ENCODE peak calls at places on chromosomes 11 and 22, in seven cellular contexts. V is upper lobe of right lung; D is CD8-positive, alpha-beta T cell; Z is body of pancreas; J is tibial nerve; B is mammary epithelial cell; A is heart right ventricle. Y is an unnamed sample.

GRCh38 chr11:132456735-132457328 is 1075.5 kb downstream of the OPCML start:
- DNase-seq in B (no peak), V (no peak), J (no peak), D (no peak), Z (no peak), A (no peak), Y (no peak)

GRCh38 chr22:46011627-46012181 is 34.7 kb upstream of the WNT7B start:
- DNase-seq in B (no peak), V (peak; percentile 61), J (no peak), Z (no peak), D (peak; percentile 15), A (no peak), Y (no peak)

GRCh38 chr11:62546937-62547625 is 475 bp upstream of the AHNAK start:
- DNase-seq in Z (no peak), J (peak; percentile 45), B (peak; percentile 72), D (no peak), V (no peak), A (no peak), Y (no peak)

GRCh38 chr11:65569973-65570918 is at the start of gene ZNRD2:
- DNase-seq in Z (peak; percentile 98), V (peak; percentile 100), A (peak; percentile 98), J (peak; percentile 91), D (peak; percentile 99), B (peak; percentile 99), Y (peak; percentile 98)

GRCh38 chr22:50523806-50524663 is 1.4 kb downstream of the SCO2 start:
- DNase-seq in A (no peak), D (no peak), J (no peak), B (no peak), Z (no peak), V (no peak), Y (no peak)

GRCh38 chr11:75055511-75055910 is 41.2 kb downstream of the OR2AT4 start:
- DNase-seq in J (no peak), Z (no peak), V (no peak), A (no peak), B (no peak), D (no peak), Y (no peak)

GRCh38 chr11:43790444-43790794 is 90.2 kb upstream of the ALKBH3 start:
- DNase-seq in J (no peak), D (no peak), Z (no peak), A (no peak), B (peak; percentile 75), V (no peak), Y (no peak)

GRCh38 chr11:92285776-92286175 is 61.2 kb downstream of the FAT3 start:
- DNase-seq in Z (no peak), D (no peak), J (no peak), B (no peak), A (no peak), V (no peak), Y (no peak)

GRCh38 chr11:39630365-39630764 is 1829.1 kb downstream of the LRRC4C start:
- DNase-seq in D (no peak), V (no peak), A (no peak), B (no peak), J (no peak), Z (no peak), Y (no peak)

GRCh38 chr11:102780491-102780918 is at the start of gene MMP10:
- DNase-seq in J (no peak), V (no peak), B (peak; percentile 88), A (no peak), D (no peak), Z (no peak), Y (no peak)

GRCh38 chr22:38272373-38273134 is at the start of gene TMEM184B:
- DNase-seq in V (peak; percentile 90), Z (peak; percentile 79), B (peak; percentile 67), J (peak; percentile 58), A (peak; percentile 71), D (peak; percentile 78), Y (peak; percentile 62)

GRCh38 chr11:9838229-9838628 is 174.4 kb downstream of the SWAP70 start:
- DNase-seq in J (no peak), A (no peak), D (no peak), Z (no peak), B (no peak), V (no peak), Y (no peak)

GRCh38 chr11:102985850-102986249 is 30.3 kb upstream of the MMP13 start:
- DNase-seq in A (no peak), D (no peak), V (no peak), B (no peak), J (no peak), Z (no peak), Y (no peak)

GRCh38 chr11:18392434-18393321 is 1.7 kb upstream of the LDHA start:
- DNase-seq in J (no peak), V (no peak), D (no peak), A (no peak), B (peak; percentile 55), Z (no peak), Y (no peak)

GRCh38 chr11:49499117-49499516 is 290.7 kb upstream of the FOLH1 start:
- DNase-seq in Z (no peak), V (no peak), B (no peak), J (no peak), D (no peak), A (no peak), Y (no peak)

GRCh38 chr11:64998141-64998540 is 1.4 kb upstream of the BATF2 start:
- DNase-seq in D (no peak), J (no peak), A (no peak), B (peak; percentile 33), V (no peak), Z (no peak), Y (no peak)

GRCh38 chr11:18384157-18384641 is 10.2 kb upstream of the LDHA start:
- DNase-seq in Z (peak; percentile 79), A (peak; percentile 69), J (peak; percentile 80), B (peak; percentile 88), V (peak; percentile 68), D (no peak), Y (peak; percentile 59)

GRCh38 chr11:74909812-74910211 is 39.1 kb downstream of the XRRA1 start:
- DNase-seq in Z (no peak), D (no peak), B (no peak), V (no peak), A (no peak), J (no peak), Y (no peak)

GRCh38 chr11:66845876-66846212 is 2.6 kb downstream of the RCE1 start:
- DNase-seq in D (no peak), B (no peak), Z (no peak), A (no peak), J (no peak), V (no peak), Y (no peak)

GRCh38 chr11:19703211-19703610 is 9.4 kb upstream of the NAV2 start:
- DNase-seq in A (peak; percentile 42), B (no peak), J (no peak), D (no peak), Z (no peak), V (no peak), Y (no peak)

GRCh38 chr11:76706667-76707066 is 36.1 kb upstream of the LRRC32 start:
- DNase-seq in Z (no peak), B (peak; percentile 17), D (no peak), A (no peak), J (no peak), V (no peak), Y (no peak)

DNA sequence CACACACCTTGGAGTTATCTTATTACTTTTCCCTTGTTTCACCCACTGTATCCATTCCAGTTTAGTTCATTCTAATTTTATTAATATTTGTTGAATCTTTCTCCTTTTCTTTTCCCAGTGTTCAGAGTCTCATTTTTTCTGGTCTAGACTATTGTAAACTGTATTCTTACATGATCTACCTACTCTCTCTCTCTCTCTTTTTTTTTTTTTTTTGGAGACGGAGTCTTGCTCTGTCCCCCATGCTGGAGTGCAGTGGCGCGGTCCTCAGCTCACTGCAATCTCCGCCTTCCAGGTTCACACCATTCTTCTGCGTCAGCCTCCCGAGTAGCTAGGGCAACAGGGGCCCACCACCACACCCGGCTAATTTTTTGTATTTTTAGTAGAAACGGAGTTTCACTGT is 2.1 kb downstream of the ANKRD42 start:
- DNase-seq in V (no peak), A (no peak), D (no peak), J (no peak), Z (no peak), B (no peak), Y (no peak)
- H3K27ac ChIP-seq in V (no peak overlapping the region), A (no peak overlapping the region), D (no peak overlapping the region), J (no peak overlapping the region), Z (no peak overlapping the region), B (no peak overlapping the region), Y (no peak overlapping the region)

GRCh38 chr22:20762233-20762796 is 11.6 kb upstream of the SERPIND1 start:
- DNase-seq in J (no peak), V (no peak), B (no peak), A (no peak), D (no peak), Z (no peak), Y (no peak)

GRCh38 chr22:20761536-20761935 is 12.4 kb upstream of the SERPIND1 start:
- DNase-seq in A (no peak), B (no peak), J (no peak), D (no peak), V (no peak), Z (no peak), Y (no peak)

GRCh38 chr22:20756846-20757245 is 17.1 kb upstream of the SERPIND1 start:
- DNase-seq in B (no peak), A (no peak), V (no peak), J (no peak), Z (no peak), D (no peak), Y (no peak)

GRCh38 chr22:20760084-20760483 is 13.8 kb upstream of the SERPIND1 start:
- DNase-seq in J (no peak), D (no peak), B (no peak), A (no peak), Z (no peak), V (no peak), Y (no peak)

GRCh38 chr22:20758688-20759087 is 15.2 kb upstream of the SERPIND1 start:
- DNase-seq in J (no peak), A (no peak), B (no peak), D (no peak), Z (no peak), V (no peak), Y (peak; percentile 27)
- TF ChIP-seq CTCF in J (no peak), A (no peak), B (no peak), D (no peak), Z (no peak), V (no peak), Y (peak; percentile 54)

GRCh38 chr11:107538239-107538638 is 27.3 kb downstream of the ALKBH8 start:
- DNase-seq in B (no peak), D (no peak), V (no peak), Z (no peak), A (no peak), J (no peak), Y (no peak)
- H3K36me3 ChIP-seq in B (peaks cover 7% of the 10 kb centered on the region), D (peaks cover 14% of the 10 kb centered on the region), V (peaks cover 18% of the 10 kb centered on the region), Z (no peaks in the 10 kb centered on the region), A (no peaks in the 10 kb centered on the region), J (no peaks in the 10 kb centered on the region), Y (peaks cover 7% of the 10 kb centered on the region)

GRCh38 chr11:35146074-35146521 is 7.1 kb downstream of the CD44 start:
- DNase-seq in J (no peak), V (no peak), A (no peak), B (peak; percentile 87), Z (no peak), D (peak; percentile 76), Y (no peak)

GRCh38 chr11:35148163-35148562 is 9.2 kb downstream of the CD44 start:
- DNase-seq in D (peak; percentile 75), J (no peak), B (no peak), V (no peak), Z (no peak), A (no peak), Y (no peak)

GRCh38 chr11:35147273-35147672 is 8.3 kb downstream of the CD44 start:
- DNase-seq in J (no peak), Z (no peak), D (no peak), V (no peak), B (no peak), A (no peak), Y (no peak)

GRCh38 chr11:35145249-35145648 is 6.3 kb downstream of the CD44 start:
- DNase-seq in B (no peak), D (peak; percentile 54), V (no peak), A (no peak), Z (peak; percentile 32), J (no peak), Y (no peak)

GRCh38 chr11:35146711-35147110 is 7.7 kb downstream of the CD44 start:
- DNase-seq in J (no peak), D (no peak), A (no peak), Z (no peak), B (no peak), V (no peak), Y (no peak)
- H3K27ac ChIP-seq in J (no peak overlapping the region), D (no peak overlapping the region), A (no peak overlapping the region), Z (no peak overlapping the region), B (peak overlapping the region; percentile 45), V (no peak overlapping the region), Y (no peak overlapping the region)

Y was measured in WERI-Rb-1.